ENCODE peak calls at places on chromosomes 4 and X, in six cellular contexts. C is GM12892, U is H1, B is HepG2, X is GM12878, I is GM12891. R is an unnamed sample.

GRCh38 chrX:66756717-66757116 is 117.8 kb upstream of the EDA2R start:
- DNase-seq in C (no peak), U (no peak), B (no peak), X (no peak), I (no peak), R (no peak)

GRCh38 chr4:94802091-94802490 is 44.3 kb downstream of the BMPR1B start:
- DNase-seq in C (no peak), U (no peak), B (no peak), X (no peak), I (no peak), R (no peak)

GRCh38 chr4:145623831-145624230 is 4.6 kb downstream of the MMAA start:
- DNase-seq in C (no peak), U (no peak), B (no peak), X (no peak), I (no peak), R (no peak)

GRCh38 chrX:19625612-19626011 is 110.3 kb upstream of the MAP3K15 start:
- DNase-seq in C (no peak), U (no peak), B (no peak), X (no peak), I (no peak), R (no peak)

GRCh38 chr4:146522098-146522861 is 540 bp upstream of the SLC10A7 start:
- DNase-seq in C (peak; percentile 85), U (peak; percentile 86), B (peak; percentile 63), X (peak; percentile 46), I (peak; percentile 82), R (peak; percentile 89)

GRCh38 chr4:104591505-104591904 is 96.8 kb upstream of the CXXC4 start:
- DNase-seq in C (no peak), U (peak; percentile 62), B (no peak), X (no peak), I (no peak), R (no peak)

GRCh38 chr4:89300060-89300459 is 7.5 kb downstream of the GPRIN3 start:
- DNase-seq in C (no peak), U (no peak), B (no peak), X (no peak), I (no peak), R (no peak)

GRCh38 chr4:114727426-114727825 is 128.8 kb downstream of the UGT8 start:
- DNase-seq in C (no peak), U (no peak), B (no peak), X (no peak), I (no peak), R (no peak)

GRCh38 chr4:127204326-127204725 is 428.4 kb upstream of the INTU start:
- DNase-seq in C (no peak), U (no peak), B (no peak), X (no peak), I (no peak), R (no peak)

GRCh38 chr4:7588002-7588401 is 153.3 kb upstream of the PSAPL1 start:
- DNase-seq in C (no peak), U (no peak), B (no peak), X (no peak), I (no peak), R (no peak)

GRCh38 chr4:82798168-82799005 is at the start of gene SCD5:
- DNase-seq in C (peak; percentile 66), U (peak; percentile 64), B (no peak), X (no peak), I (peak; percentile 71), R (peak; percentile 60)

GRCh38 chr4:101981756-101982155 is 191.2 kb downstream of the BANK1 start:
- DNase-seq in C (no peak), U (no peak), B (no peak), X (no peak), I (no peak), R (no peak)

GRCh38 chr4:73803213-73803612 is 33.3 kb upstream of the CXCL6 start:
- DNase-seq in C (no peak), U (no peak), B (no peak), X (no peak), I (no peak), R (peak; percentile 12)

GRCh38 chr4:4852591-4853362 is 6.7 kb upstream of the MSX1 start:
- DNase-seq in C (no peak), U (peak; percentile 78), B (no peak), X (no peak), I (no peak), R (peak; percentile 48)

GRCh38 chr4:78779280-78779679 is 3.1 kb downstream of the BMP2K start:
- DNase-seq in C (no peak), U (no peak), B (no peak), X (no peak), I (no peak), R (no peak)

GRCh38 chr4:15457401-15458201 is 12.1 kb upstream of the CC2D2A start:
- DNase-seq in C (no peak), U (no peak), B (peak; percentile 24), X (peak; percentile 20), I (no peak), R (peak; percentile 37)

GRCh38 chr4:183600189-183600685 is 58.7 kb downstream of the RWDD4 start:
- DNase-seq in C (no peak), U (peak; percentile 49), B (peak; percentile 20), X (no peak), I (no peak), R (no peak)

GRCh38 chrX:130339408-130340222 is at the start of gene SLC25A14:
- DNase-seq in C (peak; percentile 44), U (peak; percentile 65), B (peak; percentile 76), X (peak; percentile 38), I (peak; percentile 39), R (peak; percentile 62)
- TF ChIP-seq POLR2A in C (no peak), U (no peak), B (no peak), X (peak; percentile 71), I (no peak), R (peak; percentile 84)

GRCh38 chr4:143599827-143600226 is 86.3 kb downstream of the SMARCA5 start:
- DNase-seq in C (no peak), U (no peak), B (no peak), X (no peak), I (no peak), R (no peak)
- TF ChIP-seq TAF1 in C (no peak), U (no peak), B (no peak), X (no peak), I (no peak), R (no peak)

GRCh38 chr4:163166041-163166579 is 580 bp downstream of the NAF1 start:
- DNase-seq in C (peak; percentile 41), U (peak; percentile 77), B (peak; percentile 26), X (no peak), I (peak; percentile 39), R (peak; percentile 49)

GRCh38 chr4:163164110-163164509 is 2.6 kb downstream of the NAF1 start:
- DNase-seq in C (no peak), U (no peak), B (no peak), X (no peak), I (no peak), R (no peak)

GRCh38 chr4:163164591-163164990 is 2.1 kb downstream of the NAF1 start:
- DNase-seq in C (no peak), U (no peak), B (no peak), X (no peak), I (no peak), R (no peak)

GRCh38 chr4:163165217-163166017 is 1.3 kb downstream of the NAF1 start:
- DNase-seq in C (no peak), U (no peak), B (no peak), X (no peak), I (no peak), R (peak; percentile 29)

DNA sequence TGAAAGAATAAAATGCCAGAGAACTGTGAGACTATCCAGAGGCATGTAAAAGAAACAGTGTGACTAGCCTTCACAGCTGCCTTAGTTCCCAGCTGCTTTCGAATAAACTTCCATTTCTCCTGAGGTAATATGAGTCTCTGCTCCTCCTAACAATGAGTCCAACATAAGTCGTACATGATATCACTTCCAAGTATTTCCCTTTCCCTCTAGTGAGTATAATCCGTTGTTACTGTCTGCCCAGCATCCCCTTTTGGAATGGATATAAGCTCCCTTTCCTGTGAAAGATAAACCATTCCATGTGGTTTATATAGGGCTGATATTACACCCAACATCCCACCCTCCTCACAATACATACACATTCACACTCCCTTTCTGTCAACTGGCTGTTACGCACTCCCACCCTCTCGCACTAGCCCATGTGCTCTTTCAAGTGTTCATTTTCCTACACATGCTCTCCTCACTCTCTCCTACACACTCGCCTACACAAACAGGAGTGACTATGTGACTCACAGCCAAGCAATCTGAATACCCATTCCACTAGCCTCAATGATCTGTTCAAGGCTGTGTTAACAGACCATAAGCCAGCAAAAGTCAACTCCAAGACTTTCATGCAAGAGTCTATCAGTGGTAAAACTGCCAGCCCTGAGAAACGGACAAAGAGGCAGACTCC is 5.0 kb downstream of the NAF1 start:
- DNase-seq in C (no peak), U (no peak), B (peak; percentile 3), X (no peak), I (no peak), R (peak; percentile 15)
- TF ChIP-seq POLR2A in C (no peak), U (no peak), B (no peak), X (no peak), I (no peak), R (no peak)

DNA sequence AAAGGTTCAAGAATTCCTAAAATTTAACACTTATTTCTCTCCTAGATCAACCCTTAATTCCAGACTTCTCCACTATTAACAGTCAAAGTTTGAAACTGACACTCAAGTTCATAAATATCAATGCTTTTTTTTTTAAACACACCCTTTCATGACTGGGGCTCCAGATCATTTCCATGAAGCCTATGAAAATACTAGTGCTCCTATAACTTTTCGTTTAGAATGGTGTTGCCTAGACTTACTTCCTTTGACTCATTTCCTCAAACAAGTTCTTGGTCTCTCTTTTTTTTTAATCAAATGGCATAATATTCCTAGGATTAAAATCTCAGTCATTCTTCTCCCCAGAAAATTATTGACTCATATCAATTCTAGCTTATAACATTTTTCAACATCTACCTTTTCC is 13.1 kb downstream of the ZMAT1 start:
- DNase-seq in C (no peak), U (no peak), B (no peak), X (no peak), I (no peak), R (no peak)
- TF ChIP-seq TAF1 in C (no peak), U (no peak), B (no peak), X (no peak), I (no peak), R (no peak)

GRCh38 chrX:70133303-70134115 is at the start of gene IGBP1:
- DNase-seq in C (peak; percentile 43), U (peak; percentile 80), B (peak; percentile 90), X (peak; percentile 49), I (peak; percentile 36), R (peak; percentile 86)
- TF ChIP-seq POLR2A in C (peak; percentile 64), U (no peak), B (peak; percentile 67), X (peak; percentile 82), I (peak; percentile 73), R (peak; percentile 84)

GRCh38 chrX:154774622-154775021 is 12.0 kb downstream of the DKC1 start:
- DNase-seq in C (no peak), U (no peak), B (no peak), X (no peak), I (no peak), R (no peak)

GRCh38 chrX:154776753-154777152 is 14.1 kb downstream of the DKC1 start:
- DNase-seq in C (no peak), U (no peak), B (no peak), X (no peak), I (no peak), R (no peak)

GRCh38 chrX:154780968-154781367 is 18.3 kb downstream of the DKC1 start:
- DNase-seq in C (no peak), U (no peak), B (no peak), X (no peak), I (no peak), R (no peak)

GRCh38 chrX:154779261-154779660 is 16.6 kb downstream of the DKC1 start:
- DNase-seq in C (no peak), U (no peak), B (no peak), X (no peak), I (no peak), R (no peak)

GRCh38 chrX:154775611-154776349 is 13.1 kb downstream of the DKC1 start:
- DNase-seq in C (no peak), U (no peak), B (no peak), X (no peak), I (no peak), R (peak; percentile 67)
- TF ChIP-seq TAF1 in C (no peak), U (no peak), B (no peak), X (no peak), I (no peak), R (no peak)